ENCODE peak calls at places on chromosomes 16 and 17, in nine cellular contexts. S is stimulated activated CD8-positive, alpha-beta memory T cell treated with anti-CD3 and anti-CD28 coated beads, Interleukin-4, amount 100 ng/mL, for 1 hour; J is T-cell; K is T-helper 17 cell; U is iris pigment epithelial cell; O is NCI-H1105; I is NCI-H82; T is left lung; E is T47D. A is an unnamed sample.

GRCh38 chr17:41486809-41487530 is 2.7 kb downstream of the KRT36 start:
- DNase-seq in S (no peak), J (no peak), K (no peak), U (no peak), O (no peak), I (peak; percentile 37), T (peak; percentile 92), E (no peak), A (peak; percentile 55)

GRCh38 chr17:35740997-35741931 is 9.8 kb downstream of the RASL10B start:
- DNase-seq in S (no peak), J (no peak), K (no peak), U (no peak), O (no peak), I (peak; percentile 50), T (peak; percentile 72), E (no peak), A (no peak)

GRCh38 chr16:65119905-65120341 is 1.9 kb downstream of the CDH11 start:
- DNase-seq in S (no peak), J (no peak), K (no peak), U (peak; percentile 56), O (no peak), I (no peak), T (no peak), E (no peak), A (no peak)

GRCh38 chr17:40610359-40610758 is 37.3 kb downstream of the SMARCE1 start:
- DNase-seq in S (no peak), J (no peak), K (no peak), U (no peak), O (no peak), I (no peak), T (no peak), E (no peak), A (no peak)

GRCh38 chr17:43546317-43547188 is at the start of gene ETV4:
- DNase-seq in S (peak; percentile 60), J (peak; percentile 88), K (peak; percentile 80), U (peak; percentile 96), O (peak; percentile 77), I (peak; percentile 93), T (peak; percentile 95), E (peak; percentile 100), A (peak; percentile 87)

GRCh38 chr16:83609178-83609577 is 198.6 kb upstream of the HSBP1 start:
- DNase-seq in S (no peak), J (no peak), K (no peak), U (no peak), O (no peak), I (no peak), T (no peak), E (no peak), A (no peak)

GRCh38 chr17:44076716-44077594 is 6.4 kb downstream of the G6PC3 start:
- DNase-seq in S (no peak), J (no peak), K (no peak), U (no peak), O (no peak), I (peak; percentile 46), T (no peak), E (no peak), A (no peak)

GRCh38 chr17:16915752-16916556 is 56.0 kb downstream of the TNFRSF13B start:
- DNase-seq in S (no peak), J (no peak), K (no peak), U (peak; percentile 48), O (peak; percentile 70), I (peak; percentile 69), T (no peak), E (peak; percentile 44), A (peak; percentile 79)

GRCh38 chr17:7852919-7853692 is 1.8 kb upstream of the TMEM88 start:
- DNase-seq in S (no peak), J (no peak), K (no peak), U (no peak), O (no peak), I (no peak), T (no peak), E (no peak), A (no peak)

GRCh38 chr17:17722081-17722905 is 41.0 kb downstream of the RAI1 start:
- DNase-seq in S (no peak), J (peak; percentile 35), K (no peak), U (no peak), O (no peak), I (peak; percentile 58), T (no peak), E (no peak), A (no peak)

GRCh38 chr16:2015117-2015946 is 4.3 kb upstream of the NPW start:
- DNase-seq in S (no peak), J (no peak), K (no peak), U (peak; percentile 60), O (no peak), I (peak; percentile 92), T (no peak), E (no peak), A (no peak)

GRCh38 chr16:56851671-56852400 is 13.2 kb upstream of the SLC12A3 start:
- DNase-seq in S (no peak), J (no peak), K (no peak), U (peak; percentile 61), O (no peak), I (no peak), T (peak; percentile 14), E (no peak), A (no peak)

GRCh38 chr17:9451919-9452318 is 123.7 kb downstream of the STX8 start:
- DNase-seq in S (no peak), J (no peak), K (no peak), U (no peak), O (no peak), I (no peak), T (no peak), E (no peak), A (no peak)

GRCh38 chr16:66470556-66470955 is 43.5 kb downstream of the BEAN1 start:
- DNase-seq in S (no peak), J (no peak), K (no peak), U (no peak), O (no peak), I (no peak), T (no peak), E (no peak), A (no peak)

GRCh38 chr17:48246623-48247022 is 139.1 kb downstream of the SNX11 start:
- DNase-seq in S (no peak), J (no peak), K (no peak), U (peak; percentile 71), O (no peak), I (peak; percentile 40), T (no peak), E (no peak), A (no peak)

GRCh38 chr16:84818133-84818532 is 1.7 kb upstream of the CRISPLD2 start:
- DNase-seq in S (no peak), J (no peak), K (no peak), U (no peak), O (no peak), I (no peak), T (peak; percentile 20), E (no peak), A (no peak)

GRCh38 chr17:30021708-30022317 is 80.4 kb downstream of the EFCAB5 start:
- DNase-seq in S (no peak), J (no peak), K (no peak), U (peak; percentile 54), O (peak; percentile 33), I (peak; percentile 81), T (no peak), E (peak; percentile 49), A (peak; percentile 60)

GRCh38 chr17:62681939-62682381 is 54.5 kb downstream of the MRC2 start:
- DNase-seq in S (no peak), J (no peak), K (no peak), U (no peak), O (no peak), I (no peak), T (no peak), E (no peak), A (no peak)

GRCh38 chr17:65800655-65801054 is 239.2 kb upstream of the AXIN2 start:
- DNase-seq in S (no peak), J (no peak), K (no peak), U (no peak), O (no peak), I (no peak), T (no peak), E (no peak), A (no peak)

GRCh38 chr16:70490261-70490660 is 33.1 kb downstream of the COG4 start:
- DNase-seq in S (no peak), J (no peak), K (no peak), U (no peak), O (no peak), I (no peak), T (no peak), E (no peak), A (peak; percentile 30)

GRCh38 chr17:65143899-65144590 is 6.9 kb downstream of the RGS9 start:
- DNase-seq in S (no peak), J (no peak), K (no peak), U (no peak), O (no peak), I (no peak), T (no peak), E (no peak), A (no peak)

GRCh38 chr16:56360117-56361008 is 65.0 kb downstream of the AMFR start:
- DNase-seq in S (no peak), J (no peak), K (no peak), U (no peak), O (no peak), I (no peak), T (peak; percentile 52), E (no peak), A (peak; percentile 1)

GRCh38 chr16:78364501-78364900 is 265.0 kb downstream of the WWOX start:
- DNase-seq in S (no peak), J (no peak), K (no peak), U (no peak), O (no peak), I (peak; percentile 90), T (no peak), E (no peak), A (no peak)

GRCh38 chr16:29641561-29641960 is 21.5 kb upstream of the SPN start:
- DNase-seq in S (no peak), J (no peak), K (no peak), U (no peak), O (no peak), I (no peak), T (no peak), E (no peak), A (no peak)

A was measured in body of pancreas.